ENCODE peak calls at places on chromosome 9, in six cellular contexts. One of them, this sample, is unnamed.

GRCh38 chr9:24832307-24832706 is 286.6 kb upstream of the IZUMO3 start:
- DNase-seq in AG09319: no peak
- DNase-seq in AG09309: no peak
- DNase-seq in heart left ventricle: no peak
- DNase-seq in HFF-Myc: no peak
- DNase-seq in NB4: peak; percentile 2
- DNase-seq in this sample: peak; percentile 23

GRCh38 chr9:107283621-107284616 is 840 bp downstream of the RAD23B start:
- DNase-seq in AG09319: peak; percentile 44
- DNase-seq in NB4: peak; percentile 84
- DNase-seq in AG09309: no peak
- DNase-seq in heart left ventricle: peak; percentile 78
- DNase-seq in HFF-Myc: peak; percentile 39
- DNase-seq in this sample: peak; percentile 89

GRCh38 chr9:87140605-87141109 is 193.4 kb upstream of the GAS1 start:
- DNase-seq in heart left ventricle: no peak
- DNase-seq in AG09319: no peak
- DNase-seq in NB4: peak; percentile 3
- DNase-seq in HFF-Myc: no peak
- DNase-seq in AG09309: peak; percentile 86
- DNase-seq in this sample: no peak

GRCh38 chr9:125897481-125897880 is 150.3 kb downstream of the PBX3 start:
- DNase-seq in HFF-Myc: no peak
- DNase-seq in AG09319: no peak
- DNase-seq in heart left ventricle: no peak
- DNase-seq in AG09309: no peak
- DNase-seq in NB4: no peak
- DNase-seq in this sample: no peak

GRCh38 chr9:534886-535285 is 306.6 kb upstream of the DMRT1 start:
- DNase-seq in AG09319: no peak
- DNase-seq in heart left ventricle: peak; percentile 69
- DNase-seq in NB4: no peak
- DNase-seq in AG09309: no peak
- DNase-seq in HFF-Myc: no peak
- DNase-seq in this sample: no peak

GRCh38 chr9:32899181-32899580 is 102.2 kb downstream of the APTX start:
- DNase-seq in AG09309: no peak
- DNase-seq in NB4: peak; percentile 94
- DNase-seq in heart left ventricle: no peak
- DNase-seq in HFF-Myc: no peak
- DNase-seq in AG09319: no peak
- DNase-seq in this sample: no peak

GRCh38 chr9:42386477-42386876 is 203.0 kb downstream of the SPATA31A6 start:
- DNase-seq in HFF-Myc: no peak
- DNase-seq in NB4: no peak
- DNase-seq in AG09309: no peak
- DNase-seq in heart left ventricle: no peak
- DNase-seq in AG09319: no peak
- DNase-seq in this sample: no peak

GRCh38 chr9:121735065-121735791 is 83.8 kb downstream of the DAB2IP start:
- DNase-seq in AG09309: peak; percentile 46
- DNase-seq in NB4: peak; percentile 62
- DNase-seq in heart left ventricle: no peak
- DNase-seq in AG09319: peak; percentile 24
- DNase-seq in HFF-Myc: peak; percentile 51
- DNase-seq in this sample: peak; percentile 72

GRCh38 chr9:133167769-133168168 is 4.1 kb upstream of the GBGT1 start:
- DNase-seq in HFF-Myc: no peak
- DNase-seq in heart left ventricle: no peak
- DNase-seq in NB4: no peak
- DNase-seq in AG09319: no peak
- DNase-seq in AG09309: no peak
- DNase-seq in this sample: no peak

GRCh38 chr9:127154390-127155191 is 32.2 kb upstream of the ANGPTL2 start:
- DNase-seq in HFF-Myc: no peak
- DNase-seq in NB4: no peak
- DNase-seq in AG09309: peak; percentile 75
- DNase-seq in heart left ventricle: peak; percentile 81
- DNase-seq in AG09319: peak; percentile 54
- DNase-seq in this sample: peak; percentile 49

GRCh38 chr9:94665606-94666005 is 26.3 kb upstream of the FBP1 start:
- DNase-seq in NB4: no peak
- DNase-seq in heart left ventricle: no peak
- DNase-seq in AG09309: no peak
- DNase-seq in AG09319: no peak
- DNase-seq in HFF-Myc: no peak
- DNase-seq in this sample: no peak

GRCh38 chr9:2291980-2292704 is 277.0 kb downstream of the SMARCA2 start:
- DNase-seq in AG09309: no peak
- DNase-seq in HFF-Myc: peak; percentile 17
- DNase-seq in AG09319: no peak
- DNase-seq in NB4: no peak
- DNase-seq in heart left ventricle: no peak
- DNase-seq in this sample: no peak

GRCh38 chr9:9790216-9790872 is 822.5 kb downstream of the PTPRD start:
- DNase-seq in NB4: peak; percentile 63
- DNase-seq in HFF-Myc: no peak
- DNase-seq in AG09309: no peak
- DNase-seq in heart left ventricle: no peak
- DNase-seq in AG09319: no peak
- DNase-seq in this sample: peak; percentile 89

GRCh38 chr9:17130285-17130684 is 4.6 kb upstream of the CNTLN start:
- DNase-seq in AG09319: no peak
- DNase-seq in heart left ventricle: no peak
- DNase-seq in NB4: peak; percentile 71
- DNase-seq in HFF-Myc: no peak
- DNase-seq in AG09309: no peak
- DNase-seq in this sample: no peak

GRCh38 chr9:36742264-36742663 is 169.6 kb downstream of the MELK start:
- DNase-seq in HFF-Myc: no peak
- DNase-seq in AG09319: no peak
- DNase-seq in NB4: no peak
- DNase-seq in AG09309: no peak
- DNase-seq in heart left ventricle: no peak
- DNase-seq in this sample: peak; percentile 25

GRCh38 chr9:18393340-18394130 is 80.4 kb upstream of the ADAMTSL1 start:
- DNase-seq in heart left ventricle: no peak
- DNase-seq in HFF-Myc: peak; percentile 87
- DNase-seq in NB4: peak; percentile 29
- DNase-seq in AG09309: peak; percentile 90
- DNase-seq in AG09319: peak; percentile 74
- DNase-seq in this sample: no peak

GRCh38 chr9:11417782-11418181 is 805.0 kb upstream of the PTPRD start:
- DNase-seq in AG09319: no peak
- DNase-seq in HFF-Myc: no peak
- DNase-seq in AG09309: no peak
- DNase-seq in heart left ventricle: no peak
- DNase-seq in NB4: no peak
- DNase-seq in this sample: no peak

GRCh38 chr9:103152473-103152872 is 157.3 kb downstream of the CYLC2 start:
- DNase-seq in HFF-Myc: no peak
- DNase-seq in NB4: no peak
- DNase-seq in AG09319: no peak
- DNase-seq in heart left ventricle: no peak
- DNase-seq in AG09309: no peak
- DNase-seq in this sample: no peak

GRCh38 chr9:15277400-15278137 is 29.4 kb downstream of the TTC39B start:
- DNase-seq in heart left ventricle: no peak
- DNase-seq in HFF-Myc: no peak
- DNase-seq in AG09319: no peak
- DNase-seq in NB4: peak; percentile 37
- DNase-seq in AG09309: no peak
- DNase-seq in this sample: peak; percentile 20

GRCh38 chr9:133658442-133659431 is 22.6 kb downstream of the DBH start:
- DNase-seq in AG09319: no peak
- DNase-seq in AG09309: no peak
- DNase-seq in heart left ventricle: peak; percentile 48
- DNase-seq in NB4: no peak
- DNase-seq in HFF-Myc: peak; percentile 2
- DNase-seq in this sample: no peak

GRCh38 chr9:2267171-2267740 is 252.1 kb downstream of the SMARCA2 start:
- DNase-seq in heart left ventricle: peak; percentile 72
- DNase-seq in HFF-Myc: no peak
- DNase-seq in AG09319: no peak
- DNase-seq in NB4: no peak
- DNase-seq in AG09309: no peak
- DNase-seq in this sample: no peak

GRCh38 chr9:99677281-99677680 is 144.4 kb upstream of the NR4A3 start:
- DNase-seq in heart left ventricle: no peak
- DNase-seq in HFF-Myc: no peak
- DNase-seq in AG09309: no peak
- DNase-seq in AG09319: no peak
- DNase-seq in NB4: no peak
- DNase-seq in this sample: no peak

GRCh38 chr9:94922098-94922607 is 195.7 kb downstream of the AOPEP start:
- DNase-seq in NB4: peak; percentile 6
- DNase-seq in heart left ventricle: peak; percentile 46
- DNase-seq in AG09309: peak; percentile 99
- DNase-seq in AG09319: peak; percentile 94
- DNase-seq in HFF-Myc: peak; percentile 86
- DNase-seq in this sample: no peak

GRCh38 chr9:89496645-89497044 is 1.3 kb downstream of the SEMA4D start:
- DNase-seq in AG09309: no peak
- DNase-seq in NB4: no peak
- DNase-seq in HFF-Myc: no peak
- DNase-seq in heart left ventricle: no peak
- DNase-seq in AG09319: no peak
- DNase-seq in this sample: no peak

GRCh38 chr9:17637229-17637628 is 58.4 kb downstream of the SH3GL2 start:
- DNase-seq in HFF-Myc: no peak
- DNase-seq in NB4: no peak
- DNase-seq in AG09319: no peak
- DNase-seq in AG09309: no peak
- DNase-seq in heart left ventricle: no peak
- DNase-seq in this sample: no peak

DNA sequence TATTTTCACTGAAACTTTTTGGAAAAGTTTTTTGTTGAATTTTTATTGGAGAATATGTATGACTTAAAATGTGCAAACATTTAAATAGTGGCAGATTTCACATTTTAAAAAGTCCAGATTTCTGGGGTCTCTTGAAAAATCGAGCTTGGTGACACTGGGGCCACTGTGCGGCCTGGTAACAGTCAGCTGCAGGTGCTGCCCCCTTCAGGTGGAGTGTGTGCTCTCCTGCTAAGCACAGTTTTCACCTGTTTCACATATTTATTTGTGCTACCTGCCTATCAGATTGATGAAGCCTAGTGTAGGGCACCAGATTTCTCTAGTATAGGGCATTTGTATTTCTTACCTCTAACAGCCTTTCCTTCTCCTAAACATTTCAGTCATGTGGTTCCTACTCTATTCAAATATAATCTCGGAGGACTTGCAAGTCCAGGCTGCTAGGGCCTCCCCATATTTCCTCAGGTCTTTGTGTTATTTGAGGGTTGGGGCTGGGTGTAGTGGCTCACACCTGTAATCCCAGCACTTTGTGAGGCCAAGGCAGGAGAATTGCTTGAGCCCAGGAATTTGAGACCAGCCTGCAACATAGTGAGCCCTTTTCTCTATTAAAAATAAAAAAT is 95.8 kb upstream of the KLF9 start:
- DNase-seq in AG09319: no peak
- DNase-seq in HFF-Myc: no peak
- DNase-seq in heart left ventricle: no peak
- DNase-seq in AG09309: no peak
- DNase-seq in NB4: peak; percentile 18
- DNase-seq in this sample: peak; percentile 27
- TF ChIP-seq CTCF in AG09319: peak; percentile 37
- TF ChIP-seq CTCF in HFF-Myc: peak; percentile 73
- TF ChIP-seq CTCF in heart left ventricle: peak; percentile 46
- TF ChIP-seq CTCF in AG09309: peak; percentile 57
- TF ChIP-seq CTCF in NB4: peak; percentile 37
- TF ChIP-seq CTCF in this sample: peak; percentile 75

GRCh38 chr9:69932901-69933300 is 110.7 kb upstream of the MAMDC2 start:
- DNase-seq in NB4: peak; percentile 8
- DNase-seq in AG09319: no peak
- DNase-seq in heart left ventricle: no peak
- DNase-seq in AG09309: no peak
- DNase-seq in HFF-Myc: no peak
- DNase-seq in this sample: peak; percentile 5
- TF ChIP-seq CTCF in NB4: no peak
- TF ChIP-seq CTCF in AG09319: no peak
- TF ChIP-seq CTCF in heart left ventricle: no peak
- TF ChIP-seq CTCF in AG09309: peak; percentile 27
- TF ChIP-seq CTCF in HFF-Myc: peak; percentile 57
- TF ChIP-seq CTCF in this sample: peak; percentile 57

GRCh38 chr9:117414220-117414905 is 494 bp downstream of the ASTN2 start:
- DNase-seq in AG09309: no peak
- DNase-seq in AG09319: no peak
- DNase-seq in heart left ventricle: peak; percentile 29
- DNase-seq in HFF-Myc: no peak
- DNase-seq in NB4: no peak
- DNase-seq in this sample: no peak
- TF ChIP-seq CTCF in AG09309: no peak
- TF ChIP-seq CTCF in AG09319: no peak
- TF ChIP-seq CTCF in heart left ventricle: no peak
- TF ChIP-seq CTCF in HFF-Myc: no peak
- TF ChIP-seq CTCF in NB4: no peak
- TF ChIP-seq CTCF in this sample: no peak

DNA sequence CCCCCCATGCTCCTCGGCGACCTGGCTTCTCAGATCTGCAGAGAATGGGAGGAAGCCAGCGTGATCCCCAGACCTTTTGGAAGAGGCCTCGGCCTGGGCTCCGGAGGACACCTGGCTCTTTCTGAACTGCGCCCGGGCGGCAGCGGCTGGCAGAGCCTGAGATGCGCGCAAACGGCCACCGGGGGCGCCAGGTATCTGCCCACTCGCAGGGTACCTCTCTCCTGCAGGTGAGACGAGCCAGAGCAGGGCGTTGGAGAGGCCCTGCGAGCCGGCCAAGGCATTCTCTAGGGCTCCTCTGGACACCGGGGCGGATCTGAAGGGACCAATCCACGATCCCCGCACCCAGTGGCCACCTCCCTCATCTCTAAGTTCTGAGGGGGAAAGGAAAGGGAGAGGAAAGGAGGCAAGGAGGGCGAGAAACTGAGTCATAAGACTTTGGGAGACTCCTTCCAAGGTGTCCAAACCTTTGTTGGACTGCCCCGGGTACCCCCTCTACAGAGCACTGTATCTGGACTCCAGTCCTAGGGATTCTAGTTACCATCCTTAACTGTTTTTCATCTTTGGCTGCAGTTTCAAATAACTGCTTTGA is 55.0 kb upstream of the SLC46A2 start:
- DNase-seq in AG09309: no peak
- DNase-seq in NB4: no peak
- DNase-seq in heart left ventricle: no peak
- DNase-seq in AG09319: no peak
- DNase-seq in HFF-Myc: no peak
- DNase-seq in this sample: no peak
- TF ChIP-seq CTCF in AG09309: no peak
- TF ChIP-seq CTCF in NB4: peak; percentile 24
- TF ChIP-seq CTCF in heart left ventricle: no peak
- TF ChIP-seq CTCF in AG09319: no peak
- TF ChIP-seq CTCF in HFF-Myc: peak; percentile 34
- TF ChIP-seq CTCF in this sample: peak; percentile 70